ENCODE peak calls at places on chromosome 10, in four cellular contexts. W, L, K and F are unnamed samples.

GRCh38 chr10:99880071-99880835 is 97.8 kb downstream of the ABCC2 start:
- DNase-seq in K (no peak), L (no peak), W (no peak), F (no peak)

GRCh38 chr10:78899996-78900714 is 168.6 kb upstream of the ZMIZ1 start:
- DNase-seq in L (no peak), W (no peak), K (peak), F (peak)

GRCh38 chr10:51000976-51001375 is 73.3 kb upstream of the PRKG1 start:
- DNase-seq in K (no peak), W (no peak), L (peak), F (no peak)

GRCh38 chr10:76149182-76149581 is 717.8 kb downstream of the LRMDA start:
- DNase-seq in K (no peak), L (peak), W (no peak), F (no peak)

GRCh38 chr10:100827819-100828743 is 82.7 kb downstream of the PAX2 start:
- DNase-seq in K (no peak), L (peak), W (no peak), F (no peak)

GRCh38 chr10:24723788-24724380 is at the start of gene ARHGAP21:
- DNase-seq in L (peak), K (peak), W (no peak), F (peak)

GRCh38 chr10:103542764-103543616 is 49.5 kb downstream of the NEURL1 start:
- DNase-seq in K (no peak), L (peak), W (no peak), F (no peak)

GRCh38 chr10:35857860-35858259 is 215.8 kb upstream of the FZD8 start:
- DNase-seq in L (no peak), W (no peak), K (no peak), F (no peak)

GRCh38 chr10:46530249-46531186 is 25.9 kb downstream of the GPRIN2 start:
- DNase-seq in W (peak), L (peak), K (no peak), F (no peak)

GRCh38 chr10:32341596-32341995 is 5.4 kb downstream of the EPC1 start:
- DNase-seq in K (no peak), L (peak), W (no peak), F (no peak)

GRCh38 chr10:6498771-6499170 is 81.3 kb downstream of the PRKCQ start:
- DNase-seq in K (no peak), W (no peak), L (no peak), F (no peak)

GRCh38 chr10:132186488-132187413 is at the start of gene DPYSL4:
- DNase-seq in L (peak), W (no peak), K (no peak), F (no peak)

GRCh38 chr10:104061196-104061595 is 24.5 kb downstream of the COL17A1 start:
- DNase-seq in W (no peak), L (no peak), K (no peak), F (no peak)

GRCh38 chr10:129525408-129525807 is 58.4 kb downstream of the MGMT start:
- DNase-seq in K (no peak), W (peak), L (peak), F (no peak)

GRCh38 chr10:86715156-86715795 is 41.1 kb upstream of the BMPR1A start:
- DNase-seq in K (no peak), L (no peak), W (no peak), F (no peak)

GRCh38 chr10:72642318-72642717 is 16.4 kb upstream of the MICU1 start:
- DNase-seq in W (no peak), K (no peak), L (no peak), F (no peak)

GRCh38 chr10:72637398-72637857 is 11.5 kb upstream of the MICU1 start:
- DNase-seq in K (peak), W (peak), L (peak), F (peak)

GRCh38 chr10:72639441-72639873 is 13.6 kb upstream of the MICU1 start:
- DNase-seq in K (no peak), W (no peak), L (no peak), F (no peak)

GRCh38 chr10:72638586-72639440 is 12.9 kb upstream of the MICU1 start:
- DNase-seq in L (no peak), W (no peak), K (no peak), F (no peak)
- TF ChIP-seq CTCF in L (no peak), W (no peak), K (no peak), F (no peak)

GRCh38 chr10:91493313-91493712 is 83.2 kb downstream of the HECTD2 start:
- DNase-seq in L (peak), K (no peak), W (peak), F (no peak)
- TF ChIP-seq CTCF in L (peak), K (no peak), W (no peak), F (no peak)

DNA sequence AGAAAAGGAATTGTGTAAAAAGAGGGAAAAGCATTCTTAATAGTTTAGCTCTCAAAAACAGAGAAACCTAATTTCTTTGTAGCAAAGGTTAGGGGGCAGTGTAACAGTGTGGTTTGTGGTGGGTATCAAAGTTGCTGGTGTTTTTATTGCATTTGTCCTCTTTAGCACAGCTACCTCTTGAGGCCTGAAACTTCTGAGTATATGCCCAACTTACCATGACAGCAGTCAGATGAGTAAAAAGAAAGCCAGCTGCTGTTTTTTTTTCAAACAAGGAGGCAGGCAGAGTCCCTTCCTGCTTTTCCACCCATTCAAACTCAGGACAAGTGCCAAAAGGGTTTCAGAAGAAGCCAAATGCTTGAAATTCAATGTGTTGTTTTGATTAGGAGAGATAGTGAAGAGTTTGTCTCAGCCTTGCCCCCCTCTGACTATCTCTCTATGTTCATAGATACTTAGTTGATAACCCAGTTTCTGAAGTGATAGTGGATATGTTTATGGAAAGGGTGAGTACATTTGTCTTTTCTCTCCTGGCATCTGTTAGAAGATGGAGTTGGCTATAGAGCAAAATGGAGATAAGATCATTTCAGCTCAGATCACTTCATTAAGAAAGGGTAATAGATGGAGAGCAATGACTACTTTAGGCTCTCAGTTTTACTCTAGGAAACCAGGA is 23.1 kb downstream of the GBF1 start:
- DNase-seq in K (no peak), W (no peak), L (peak), F (no peak)
- TF ChIP-seq CTCF in K (no peak), W (no peak), L (peak), F (no peak)

GRCh38 chr10:13542533-13542932 is 13.7 kb upstream of the BEND7 start:
- DNase-seq in W (no peak), L (no peak), K (no peak), F (no peak)

GRCh38 chr10:13535346-13535745 is 6.5 kb upstream of the BEND7 start:
- DNase-seq in K (no peak), W (no peak), L (no peak), F (no peak)

DNA sequence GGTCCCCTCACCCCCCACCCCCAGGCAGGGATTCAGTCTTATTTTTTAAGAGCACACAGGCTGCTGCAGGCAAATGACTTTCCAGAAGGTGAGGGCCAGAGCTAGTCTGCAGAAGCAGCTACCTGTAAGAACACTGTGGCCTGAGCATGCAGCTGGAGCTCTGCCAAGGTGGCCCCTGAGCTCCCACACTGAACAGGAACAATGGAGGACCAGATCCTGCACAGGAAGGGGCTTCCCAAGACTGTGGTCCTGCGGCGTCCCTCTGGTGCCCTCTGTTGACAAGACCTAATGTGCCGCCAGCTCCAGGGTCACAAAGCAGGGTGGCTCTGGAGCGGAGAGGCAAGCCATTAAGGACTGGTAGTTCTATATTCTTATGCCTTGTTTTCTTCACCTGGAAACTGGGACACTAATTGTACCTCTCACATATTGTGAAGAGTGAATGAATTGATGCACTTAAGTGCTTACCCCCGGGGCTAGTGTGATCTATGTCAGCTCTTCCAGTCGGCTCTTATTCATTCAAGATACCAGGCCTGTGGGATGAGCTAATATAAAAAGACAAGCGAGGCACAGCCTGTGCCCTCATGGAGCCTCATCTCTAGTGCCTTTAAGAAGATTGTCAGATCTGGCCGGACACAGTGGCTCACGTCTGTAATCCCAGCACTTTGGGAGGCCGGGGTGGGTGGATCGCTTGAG is 8.0 kb upstream of the BEND7 start:
- DNase-seq in L (peak), W (peak), K (no peak), F (no peak)
- TF ChIP-seq CTCF in L (peak), W (peak), K (no peak), F (peak)

DNA sequence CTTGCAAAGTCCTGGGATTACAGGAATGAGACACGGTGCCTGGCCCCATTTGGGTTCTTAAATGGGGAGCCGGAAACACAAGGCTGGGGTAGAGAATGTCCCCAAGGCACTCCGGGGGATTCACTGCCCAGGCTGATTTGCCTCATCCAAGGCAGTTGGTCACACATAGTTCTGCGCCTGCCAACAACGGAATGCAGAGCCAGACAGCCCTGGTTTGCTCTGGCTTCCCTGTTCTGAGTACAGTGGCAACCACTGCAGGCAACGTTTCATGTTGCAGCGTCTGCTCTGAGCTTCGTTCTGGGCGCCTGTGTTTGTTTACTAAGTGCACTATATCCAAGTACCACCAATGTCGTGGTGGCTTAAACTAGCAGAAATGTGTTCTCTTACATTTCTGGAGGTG is 61.7 kb upstream of the C1QL3 start:
- DNase-seq in W (no peak), L (no peak), K (no peak), F (no peak)
- TF ChIP-seq CTCF in W (no peak), L (no peak), K (no peak), F (no peak)

DNA sequence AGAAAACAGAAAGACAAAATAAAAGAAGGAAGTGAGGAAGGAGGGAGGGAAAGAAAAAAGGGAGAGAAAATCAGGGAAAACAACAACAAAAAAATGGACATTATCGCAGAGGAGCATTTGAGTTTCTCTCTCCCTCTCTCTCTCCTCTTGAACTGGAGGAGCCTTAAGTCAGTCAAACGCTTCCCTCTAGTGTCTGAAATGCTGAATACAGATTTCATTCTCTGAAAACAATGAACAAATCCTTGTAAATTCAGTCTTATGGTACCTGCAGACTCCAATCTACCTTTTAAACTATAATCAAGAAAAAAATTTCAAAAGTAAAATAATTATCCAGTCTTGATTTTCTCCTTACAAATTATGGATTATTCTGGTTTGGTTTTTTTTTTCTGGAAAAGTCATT is 89.2 kb upstream of the PFKP start:
- DNase-seq in K (no peak), W (peak), L (peak), F (no peak)
- TF ChIP-seq CTCF in K (no peak), W (peak), L (peak), F (peak)